ENCODE peak calls at places on chromosomes 6 and 20, in five cellular contexts. F, V, S, O and J are unnamed samples.

GRCh38 chr6:36679043-36679821 is 718 bp downstream of the CDKN1A start:
- DNase-seq in F (no peak), V (no peak), S (peak; percentile 66), O (no peak), J (peak; percentile 35)

GRCh38 chr6:30615219-30615957 is 1.7 kb downstream of the PPP1R10 start:
- DNase-seq in F (no peak), V (no peak), S (no peak), O (peak; percentile 63), J (peak; percentile 82)

GRCh38 chr20:35743693-35744491 is 1.8 kb upstream of the RBM39 start:
- DNase-seq in F (no peak), V (no peak), S (peak; percentile 19), O (no peak), J (no peak)

GRCh38 chr6:27414996-27415395 is 26.4 kb downstream of the ZNF391 start:
- DNase-seq in F (no peak), V (no peak), S (no peak), O (no peak), J (no peak)

GRCh38 chr6:152399409-152399808 is 237.8 kb downstream of the SYNE1 start:
- DNase-seq in F (no peak), V (no peak), S (no peak), O (no peak), J (no peak)

GRCh38 chr20:37661536-37661935 is 32.3 kb upstream of the CTNNBL1 start:
- DNase-seq in F (no peak), V (no peak), S (no peak), O (no peak), J (no peak)

GRCh38 chr6:106692112-106692822 is 62.9 kb downstream of the QRSL1 start:
- DNase-seq in F (no peak), V (peak; percentile 71), S (peak; percentile 85), O (no peak), J (peak; percentile 63)

GRCh38 chr20:10705801-10706459 is 32.1 kb upstream of the JAG1 start:
- DNase-seq in F (no peak), V (no peak), S (peak; percentile 76), O (no peak), J (no peak)

GRCh38 chr6:11616200-11616611 is 78.7 kb downstream of the TMEM170B start:
- DNase-seq in F (no peak), V (no peak), S (no peak), O (no peak), J (no peak)

GRCh38 chr6:99002826-99003225 is 55.1 kb upstream of the FBXL4 start:
- DNase-seq in F (no peak), V (no peak), S (no peak), O (no peak), J (no peak)

GRCh38 chr6:11538049-11538798 is 675 bp downstream of the TMEM170B start:
- DNase-seq in F (peak; percentile 32), V (peak; percentile 42), S (no peak), O (peak; percentile 56), J (peak; percentile 11)

GRCh38 chr20:34997171-34997570 is 41.5 kb downstream of the MYH7B start:
- DNase-seq in F (no peak), V (no peak), S (no peak), O (no peak), J (no peak)

GRCh38 chr6:20632696-20633095 is 98.4 kb downstream of the CDKAL1 start:
- DNase-seq in F (no peak), V (no peak), S (no peak), O (no peak), J (no peak)

GRCh38 chr20:40750541-40750940 is 61.5 kb upstream of the MAFB start:
- DNase-seq in F (no peak), V (no peak), S (no peak), O (no peak), J (no peak)

GRCh38 chr6:3825331-3825831 is 23.8 kb upstream of the FAM50B start:
- DNase-seq in F (no peak), V (peak; percentile 62), S (peak; percentile 68), O (no peak), J (peak; percentile 64)